ENCODE peak calls at places on chromosomes 1 and 21, in five cellular contexts. B, Y, O, I and N are unnamed samples.

GRCh38 chr1:29243863-29244185 is 7.5 kb downstream of the PTPRU start:
- DNase-seq in B (no peak), Y (no peak), O (no peak), I (no peak), N (no peak)

GRCh38 chr1:15331673-15332072 is 78.0 kb upstream of the EFHD2 start:
- DNase-seq in B (no peak), Y (no peak), O (no peak), I (no peak), N (no peak)

GRCh38 chr1:167482184-167482583 is 36.1 kb downstream of the CD247 start:
- DNase-seq in B (no peak), Y (no peak), O (no peak), I (no peak), N (no peak)

GRCh38 chr1:14260480-14260879 is 338.0 kb upstream of the KAZN start:
- DNase-seq in B (no peak), Y (no peak), O (no peak), I (no peak), N (no peak)

GRCh38 chr1:228337031-228337564 is 69.5 kb downstream of the TRIM11 start:
- DNase-seq in B (no peak), Y (no peak), O (no peak), I (no peak), N (no peak)

GRCh38 chr21:45988366-45989347 is 7.1 kb downstream of the COL6A1 start:
- DNase-seq in B (no peak), Y (no peak), O (no peak), I (no peak), N (no peak)

GRCh38 chr21:34524671-34525601 is 12.9 kb upstream of the KCNE1 start:
- DNase-seq in B (no peak), Y (no peak), O (no peak), I (no peak), N (no peak)

GRCh38 chr1:239810071-239810481 is 281.6 kb upstream of the FMN2 start:
- DNase-seq in B (no peak), Y (peak; percentile 75), O (no peak), I (no peak), N (no peak)

GRCh38 chr1:234579967-234580366 is 30.0 kb downstream of the IRF2BP2 start:
- DNase-seq in B (no peak), Y (no peak), O (no peak), I (no peak), N (peak; percentile 59)

GRCh38 chr21:15250384-15250783 is 185.6 kb upstream of the NRIP1 start:
- DNase-seq in B (no peak), Y (no peak), O (no peak), I (no peak), N (no peak)

GRCh38 chr1:13407811-13408210 is 2.4 kb upstream of the PRAMEF20 start:
- DNase-seq in B (no peak), Y (no peak), O (no peak), I (no peak), N (no peak)

GRCh38 chr1:37553598-37553926 is 531 bp downstream of the SNIP1 start:
- DNase-seq in B (no peak), Y (no peak), O (no peak), I (no peak), N (no peak)

GRCh38 chr1:240107058-240107684 is 15.5 kb downstream of the FMN2 start:
- DNase-seq in B (no peak), Y (no peak), O (no peak), I (no peak), N (no peak)

GRCh38 chr21:38355992-38356781 is 99.4 kb downstream of the KCNJ15 start:
- DNase-seq in B (peak; percentile 28), Y (peak; percentile 84), O (peak; percentile 34), I (peak; percentile 17), N (peak; percentile 84)

GRCh38 chr21:35563885-35564451 is 496.4 kb downstream of the SETD4 start:
- DNase-seq in B (no peak), Y (no peak), O (no peak), I (no peak), N (no peak)

GRCh38 chr21:32641715-32642698 is 29.8 kb upstream of the CFAP298 start:
- DNase-seq in B (no peak), Y (no peak), O (no peak), I (no peak), N (no peak)

GRCh38 chr1:208044568-208045241 is 133.8 kb upstream of the CD34 start:
- DNase-seq in B (no peak), Y (no peak), O (no peak), I (no peak), N (no peak)

GRCh38 chr1:184052194-184052559 is 647 bp downstream of the TSEN15 start:
- DNase-seq in B (no peak), Y (no peak), O (no peak), I (no peak), N (no peak)

GRCh38 chr1:111364690-111365089 is 62.8 kb downstream of the OVGP1 start:
- DNase-seq in B (peak; percentile 8), Y (no peak), O (no peak), I (no peak), N (no peak)

GRCh38 chr1:52386458-52386857 is 17.8 kb downstream of the ORC1 start:
- DNase-seq in B (no peak), Y (peak; percentile 35), O (no peak), I (no peak), N (no peak)

GRCh38 chr1:94734963-94735899 is 84.9 kb upstream of the SLC44A3 start:
- DNase-seq in B (no peak), Y (peak; percentile 96), O (peak; percentile 31), I (no peak), N (peak; percentile 46)

GRCh38 chr1:226708342-226708780 is 30.7 kb downstream of the ITPKB start:
- DNase-seq in B (no peak), Y (no peak), O (no peak), I (no peak), N (no peak)

GRCh38 chr1:237687837-237688236 is 202.9 kb downstream of the ZP4 start:
- DNase-seq in B (no peak), Y (no peak), O (no peak), I (no peak), N (no peak)

GRCh38 chr1:65958561-65959350 is 166.1 kb downstream of the PDE4B start:
- DNase-seq in B (peak; percentile 16), Y (peak; percentile 42), O (no peak), I (peak; percentile 7), N (peak; percentile 63)

GRCh38 chr1:27539901-27540861 is 50.2 kb upstream of the WASF2 start:
- DNase-seq in B (no peak), Y (no peak), O (no peak), I (no peak), N (no peak)

GRCh38 chr1:151199860-151200581 is 1.7 kb downstream of the PIP5K1A start:
- DNase-seq in B (peak; percentile 31), Y (no peak), O (no peak), I (no peak), N (no peak)

GRCh38 chr1:209207701-209208286 is 375.7 kb upstream of the CAMK1G start:
- DNase-seq in B (peak; percentile 24), Y (peak; percentile 88), O (peak; percentile 62), I (no peak), N (peak; percentile 79)

GRCh38 chr1:63935148-63935547 is 161.3 kb downstream of the ROR1 start:
- DNase-seq in B (no peak), Y (no peak), O (no peak), I (no peak), N (no peak)

GRCh38 chr1:228765543-228765942 is 30.3 kb downstream of the RHOU start:
- DNase-seq in B (no peak), Y (no peak), O (no peak), I (no peak), N (no peak)

GRCh38 chr1:223244366-223245103 is 101.5 kb upstream of the TLR5 start:
- DNase-seq in B (no peak), Y (no peak), O (no peak), I (peak; percentile 30), N (no peak)

GRCh38 chr1:121458291-121459048 is 273.7 kb downstream of the SRGAP2C start:
- DNase-seq in B (no peak), Y (no peak), O (no peak), I (peak; percentile 58), N (no peak)

GRCh38 chr1:181073638-181074037 is 14.9 kb upstream of the IER5 start:
- DNase-seq in B (peak; percentile 69), Y (no peak), O (no peak), I (no peak), N (no peak)

GRCh38 chr1:22728751-22729399 is 18.2 kb downstream of the EPHB2 start:
- DNase-seq in B (no peak), Y (no peak), O (no peak), I (no peak), N (no peak)
- TF ChIP-seq SUZ12 in B (no peak), Y (no peak), O (no peak), I (no peak), N (no peak)

DNA sequence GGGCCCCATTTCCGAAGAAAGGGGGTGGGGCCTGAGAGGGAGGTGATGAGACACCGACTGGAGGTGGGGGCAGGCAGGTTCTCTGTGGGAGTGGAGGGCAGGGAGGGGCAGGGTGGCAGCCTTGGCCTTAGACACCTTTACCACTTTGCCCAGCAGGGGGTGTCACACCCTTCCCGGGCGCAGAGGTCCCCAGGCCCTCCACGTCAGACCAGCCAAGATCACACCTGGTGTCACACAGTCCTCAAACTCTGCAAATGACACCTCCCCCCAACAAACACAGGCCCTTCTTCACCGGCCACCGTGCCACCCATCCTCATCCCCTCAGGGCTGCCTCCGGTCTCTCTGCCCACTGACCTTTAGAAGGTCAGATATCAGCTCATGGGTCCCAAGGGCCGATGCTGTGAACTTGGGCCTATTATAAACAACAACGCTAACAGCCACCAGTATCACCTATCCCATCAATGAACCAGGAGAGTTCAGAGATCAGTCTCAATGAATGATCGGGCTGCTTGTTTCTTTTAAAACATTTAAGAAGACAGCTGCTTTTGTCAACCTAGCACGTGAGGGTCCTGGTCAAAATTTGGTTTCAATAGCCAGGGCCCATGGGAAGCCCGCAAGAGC is 103.9 kb downstream of the CASZ1 start:
- DNase-seq in B (peak; percentile 53), Y (no peak), O (no peak), I (no peak), N (peak; percentile 27)
- TF ChIP-seq SUZ12 in B (no peak), Y (no peak), O (no peak), I (no peak), N (no peak)

GRCh38 chr1:182211364-182211763 is 149.9 kb upstream of the ZNF648 start:
- DNase-seq in B (no peak), Y (no peak), O (no peak), I (no peak), N (no peak)

GRCh38 chr1:182217967-182218366 is 156.5 kb upstream of the ZNF648 start:
- DNase-seq in B (no peak), Y (no peak), O (no peak), I (no peak), N (no peak)

GRCh38 chr1:182213163-182213562 is 151.7 kb upstream of the ZNF648 start:
- DNase-seq in B (no peak), Y (no peak), O (no peak), I (no peak), N (no peak)

GRCh38 chr1:182215797-182216196 is 154.3 kb upstream of the ZNF648 start:
- DNase-seq in B (no peak), Y (no peak), O (no peak), I (no peak), N (no peak)

DNA sequence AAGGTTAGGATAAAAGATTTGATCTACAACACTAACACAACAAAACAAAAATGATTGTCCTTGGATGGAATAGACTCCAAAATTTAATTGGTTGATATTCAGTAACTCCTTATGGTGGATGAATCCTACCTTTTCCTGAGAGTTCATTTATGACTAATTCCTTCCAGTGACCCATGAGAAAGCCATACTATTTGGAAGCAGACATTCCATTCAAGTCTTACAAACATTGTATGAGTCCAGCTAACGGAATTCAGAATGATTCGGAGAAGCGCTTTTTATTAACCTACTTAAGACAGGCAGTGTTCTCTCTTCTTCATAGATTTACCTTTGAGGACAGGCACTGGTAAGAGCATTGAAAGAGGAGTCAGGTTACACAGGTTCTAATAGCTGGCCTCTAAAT is 155.6 kb upstream of the ZNF648 start:
- DNase-seq in B (no peak), Y (no peak), O (no peak), I (no peak), N (no peak)
- TF ChIP-seq SUZ12 in B (no peak), Y (no peak), O (no peak), I (no peak), N (no peak)

GRCh38 chr21:43188181-43188580 is 19.4 kb downstream of the CRYAA start:
- DNase-seq in B (no peak), Y (no peak), O (no peak), I (no peak), N (no peak)
- TF ChIP-seq SUZ12 in B (no peak), Y (no peak), O (no peak), I (no peak), N (no peak)